ENCODE peak calls at places on chromosomes 11 and 22, in five cellular contexts. Y is LoVo, R is body of pancreas, T is H4, G is NCI-H1694 treated with DMSO at 0.1 percent for 48 hours. S is an unnamed sample.

GRCh38 chr22:27251563-27251962 is 550.0 kb downstream of the MN1 start:
- DNase-seq in Y (no peak), R (peak), T (peak), G (no peak), S (peak)

GRCh38 chr11:72321381-72321996 is 77.5 kb upstream of the PHOX2A start:
- DNase-seq in Y (no peak), R (no peak), T (no peak), G (no peak), S (no peak)

GRCh38 chr11:67120881-67121710 is 2.0 kb downstream of the KDM2A start:
- DNase-seq in Y (no peak), R (peak), T (no peak), G (no peak), S (peak)

GRCh38 chr11:61488651-61489291 is 19.8 kb upstream of the LRRC10B start:
- DNase-seq in Y (no peak), R (peak), T (no peak), G (no peak), S (peak)

GRCh38 chr11:5178046-5178837 is 22.2 kb downstream of the OR51V1 start:
- DNase-seq in Y (no peak), R (no peak), T (no peak), G (no peak), S (no peak)

GRCh38 chr11:100776212-100776896 is 89.3 kb downstream of the ARHGAP42 start:
- DNase-seq in Y (peak), R (no peak), T (peak), G (no peak), S (peak)

GRCh38 chr11:65529475-65530156 is 4.7 kb downstream of the SCYL1 start:
- DNase-seq in Y (no peak), R (no peak), T (no peak), G (no peak), S (no peak)

GRCh38 chr11:86151188-86152005 is 82.5 kb upstream of the PICALM start:
- DNase-seq in Y (no peak), R (no peak), T (peak), G (no peak), S (no peak)

GRCh38 chr11:36564376-36565032 is 3.3 kb upstream of the RAG1 start:
- DNase-seq in Y (peak), R (peak), T (peak), G (peak), S (peak)

GRCh38 chr11:119363874-119364590 is 17.5 kb downstream of the USP2 start:
- DNase-seq in Y (peak), R (peak), T (no peak), G (no peak), S (peak)

S was measured in small intestine.